ENCODE peak calls at places on chromosomes 13 and 19, in four cellular contexts. O is aorta, J is IMR-90, W is keratinocyte. M is an unnamed sample.
A peak's percentile ranks its signal among the peaks of the same experiment; 100 is the strongest.

GRCh38 chr13:100124265-100124664 is 35.4 kb downstream of the PCCA start:
- DNase-seq in O (no peak), J (peak; percentile 64), W (no peak), M (peak; percentile 90)

GRCh38 chr19:5314907-5315298 is 25.7 kb downstream of the PTPRS start:
- DNase-seq in W (no peak), O (no peak), J (no peak), M (no peak)

GRCh38 chr13:20217168-20217567 is 15.0 kb downstream of the GJB6 start:
- DNase-seq in O (no peak), J (no peak), W (no peak), M (no peak)

GRCh38 chr19:55432355-55432959 is 10.6 kb downstream of the SHISA7 start:
- DNase-seq in W (no peak), J (no peak), O (no peak), M (no peak)

GRCh38 chr19:1494115-1494815 is 3.3 kb downstream of the REEP6 start:
- DNase-seq in J (no peak), O (no peak), W (no peak), M (no peak)

GRCh38 chr13:32165791-32166190 is 134.2 kb downstream of the FRY start:
- DNase-seq in W (peak; percentile 15), J (no peak), O (no peak), M (no peak)

GRCh38 chr13:92390217-92390616 is 836.4 kb upstream of the GPC6 start:
- DNase-seq in W (no peak), O (no peak), J (no peak), M (no peak)

GRCh38 chr19:11849264-11849615 is 714 bp downstream of the ZNF439 start:
- DNase-seq in J (no peak), W (no peak), O (no peak), M (no peak)

GRCh38 chr19:58482372-58482771 is 6.2 kb downstream of the ZNF446 start:
- DNase-seq in W (no peak), J (no peak), O (peak; percentile 42), M (no peak)

GRCh38 chr13:21045101-21045500 is 16.3 kb downstream of the LATS2 start:
- DNase-seq in O (no peak), W (no peak), J (no peak), M (no peak)

GRCh38 chr19:51142119-51142518 is at the start of gene SIGLEC7:
- DNase-seq in W (no peak), J (no peak), O (peak; percentile 67), M (no peak)

DNA sequence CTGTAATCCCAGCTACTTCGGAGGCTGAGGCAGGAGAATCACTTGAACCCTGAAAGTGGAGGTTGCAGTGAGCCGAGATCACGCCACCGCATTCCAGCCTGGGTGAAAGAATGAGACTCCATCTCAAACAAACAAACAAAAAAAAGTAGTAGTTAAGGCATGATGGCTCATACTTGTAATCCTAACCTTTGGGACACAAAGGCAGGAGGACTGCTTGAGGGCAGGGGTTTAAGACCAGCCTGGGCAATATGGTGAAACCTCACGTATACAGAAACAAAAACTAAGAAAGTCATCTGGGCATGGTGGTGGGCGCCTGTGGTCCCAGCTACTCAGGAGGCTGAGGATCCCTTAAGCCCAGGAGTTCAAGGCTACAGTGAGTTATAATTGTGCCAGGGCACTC is 1.8 kb downstream of the DNMT1 start:
- DNase-seq in W (no peak), O (no peak), J (no peak), M (no peak)
- H3K4me3 ChIP-seq in W (no peak overlapping the region), O (no peak overlapping the region), J (no peak overlapping the region), M (peak overlapping the region; percentile 95)

DNA sequence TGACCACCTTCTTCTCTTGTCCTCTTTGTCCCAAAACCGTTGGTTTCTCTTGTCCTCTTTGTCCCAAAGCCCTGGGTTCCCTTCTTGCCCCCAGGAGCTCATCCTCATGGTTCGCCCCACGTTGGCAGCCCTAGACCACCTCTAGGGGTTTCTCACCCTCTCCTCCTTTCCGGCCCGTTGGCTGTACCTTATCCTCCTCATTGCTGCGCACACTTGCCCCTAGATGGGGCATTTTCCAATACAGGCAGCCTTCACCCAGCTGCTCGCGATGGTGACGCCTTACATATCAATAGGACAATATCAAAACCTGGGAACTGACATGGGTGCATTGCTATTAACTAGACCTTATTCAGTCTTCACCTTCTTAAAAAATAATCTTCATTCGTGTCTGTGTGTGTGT is 86.5 kb downstream of the IPO5 start:
- DNase-seq in W (no peak), O (no peak), J (no peak), M (no peak)
- H3K4me3 ChIP-seq in W (no peak overlapping the region), O (no peak overlapping the region), J (no peak overlapping the region), M (no peak overlapping the region)

GRCh38 chr13:29507356-29507755 is 88.1 kb downstream of the SLC7A1 start:
- DNase-seq in O (no peak), J (no peak), W (no peak), M (no peak)
- H3K4me3 ChIP-seq in O (no peak overlapping the region), J (no peak overlapping the region), W (no peak overlapping the region), M (no peak overlapping the region)

GRCh38 chr19:41862445-41862986 is 2.5 kb downstream of the RPS19 start:
- DNase-seq in W (no peak), J (no peak), O (no peak), M (no peak)

GRCh38 chr19:41861846-41862245 is 1.8 kb downstream of the RPS19 start:
- DNase-seq in J (no peak), O (no peak), W (no peak), M (no peak)

GRCh38 chr19:41863209-41863931 is 3.3 kb downstream of the RPS19 start:
- DNase-seq in W (no peak), J (no peak), O (no peak), M (no peak)

GRCh38 chr19:41866284-41866683 is 6.2 kb downstream of the RPS19 start:
- DNase-seq in O (no peak), W (no peak), J (no peak), M (no peak)

DNA sequence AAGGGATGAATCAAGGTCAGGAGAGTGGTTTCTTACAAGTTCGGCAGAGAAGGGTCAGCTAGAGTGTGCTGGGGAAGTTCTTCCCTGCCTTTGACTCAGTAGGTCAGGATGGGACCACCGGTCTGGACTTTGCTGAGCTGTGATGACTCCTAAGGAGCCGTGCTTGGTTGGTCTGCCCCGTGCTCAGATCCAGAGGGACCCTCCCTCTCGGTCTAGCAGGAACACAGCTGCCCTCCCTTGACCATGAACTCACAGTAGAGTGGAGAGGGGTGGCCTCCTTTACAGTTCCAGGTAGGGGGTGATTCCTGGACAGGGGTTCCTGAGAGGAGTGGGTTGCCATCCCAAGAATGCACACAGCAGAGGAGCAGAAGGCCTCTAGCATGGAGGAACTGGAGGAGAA is 4.3 kb downstream of the RPS19 start:
- DNase-seq in W (no peak), J (no peak), O (no peak), M (no peak)
- H3K4me3 ChIP-seq in W (no peak overlapping the region), J (no peak overlapping the region), O (no peak overlapping the region), M (peak overlapping the region; percentile 12)